ENCODE peak calls at places on chromosomes 2 and 18, in five cellular contexts. One of them, this sample, is unnamed.

GRCh38 chr2:48279347-48279746 is 250.6 kb upstream of the STON1 start:
- DNase-seq in NCI-H1105: no peak
- DNase-seq in amniotic stem cell: no peak
- DNase-seq in left kidney: peak
- DNase-seq in breast epithelium: no peak
- DNase-seq in this sample: no peak

GRCh38 chr2:26034597-26035067 is 748 bp downstream of the RAB10 start:
- DNase-seq in NCI-H1105: no peak
- DNase-seq in amniotic stem cell: no peak
- DNase-seq in left kidney: peak
- DNase-seq in breast epithelium: no peak
- DNase-seq in this sample: no peak

GRCh38 chr18:8705941-8706544 is 687 bp downstream of the MTCL1 start:
- DNase-seq in NCI-H1105: no peak
- DNase-seq in amniotic stem cell: no peak
- DNase-seq in left kidney: peak
- DNase-seq in breast epithelium: no peak
- DNase-seq in this sample: no peak

GRCh38 chr2:172655091-172655837 is 80.4 kb upstream of the RAPGEF4 start:
- DNase-seq in NCI-H1105: no peak
- DNase-seq in amniotic stem cell: peak
- DNase-seq in left kidney: no peak
- DNase-seq in breast epithelium: no peak
- DNase-seq in this sample: no peak

GRCh38 chr2:121872651-121873050 is 117.2 kb downstream of the TSN start:
- DNase-seq in NCI-H1105: no peak
- DNase-seq in amniotic stem cell: no peak
- DNase-seq in left kidney: no peak
- DNase-seq in breast epithelium: no peak
- DNase-seq in this sample: no peak

GRCh38 chr2:7111626-7112025 is 194.4 kb downstream of the RNF144A start:
- DNase-seq in NCI-H1105: no peak
- DNase-seq in amniotic stem cell: peak
- DNase-seq in left kidney: peak
- DNase-seq in breast epithelium: no peak
- DNase-seq in this sample: no peak

GRCh38 chr2:12501469-12502147 is 215.1 kb upstream of the TRIB2 start:
- DNase-seq in NCI-H1105: no peak
- DNase-seq in amniotic stem cell: no peak
- DNase-seq in left kidney: peak
- DNase-seq in breast epithelium: no peak
- DNase-seq in this sample: no peak

GRCh38 chr18:40258298-40258697 is 1696.7 kb upstream of the PIK3C3 start:
- DNase-seq in NCI-H1105: no peak
- DNase-seq in amniotic stem cell: no peak
- DNase-seq in left kidney: peak
- DNase-seq in breast epithelium: no peak
- DNase-seq in this sample: no peak

GRCh38 chr2:112674229-112674628 is 28.5 kb downstream of the SLC20A1 start:
- DNase-seq in NCI-H1105: no peak
- DNase-seq in amniotic stem cell: no peak
- DNase-seq in left kidney: no peak
- DNase-seq in breast epithelium: no peak
- DNase-seq in this sample: no peak

GRCh38 chr2:199019898-199020507 is 437.7 kb downstream of the SATB2 start:
- DNase-seq in NCI-H1105: no peak
- DNase-seq in amniotic stem cell: peak
- DNase-seq in left kidney: peak
- DNase-seq in breast epithelium: no peak
- DNase-seq in this sample: no peak

GRCh38 chr2:224038049-224038829 is 847 bp downstream of the SERPINE2 start:
- DNase-seq in NCI-H1105: peak
- DNase-seq in amniotic stem cell: no peak
- DNase-seq in left kidney: peak
- DNase-seq in breast epithelium: no peak
- DNase-seq in this sample: no peak

GRCh38 chr2:233486778-233487552 is 79.6 kb downstream of the USP40 start:
- DNase-seq in NCI-H1105: no peak
- DNase-seq in amniotic stem cell: peak
- DNase-seq in left kidney: no peak
- DNase-seq in breast epithelium: no peak
- DNase-seq in this sample: no peak

GRCh38 chr2:190443778-190444481 is 35.8 kb downstream of the MFSD6 start:
- DNase-seq in NCI-H1105: peak
- DNase-seq in amniotic stem cell: no peak
- DNase-seq in left kidney: no peak
- DNase-seq in breast epithelium: no peak
- DNase-seq in this sample: no peak

GRCh38 chr2:217523246-217523645 is 479.5 kb downstream of the TNS1 start:
- DNase-seq in NCI-H1105: no peak
- DNase-seq in amniotic stem cell: no peak
- DNase-seq in left kidney: no peak
- DNase-seq in breast epithelium: no peak
- DNase-seq in this sample: no peak

GRCh38 chr2:111975053-111975552 is 76.7 kb downstream of the MERTK start:
- DNase-seq in NCI-H1105: peak
- DNase-seq in amniotic stem cell: peak
- DNase-seq in left kidney: no peak
- DNase-seq in breast epithelium: no peak
- DNase-seq in this sample: no peak

GRCh38 chr2:23283-23682 is 23.0 kb downstream of the FAM110C start:
- DNase-seq in NCI-H1105: no peak
- DNase-seq in amniotic stem cell: no peak
- DNase-seq in left kidney: no peak
- DNase-seq in breast epithelium: no peak
- DNase-seq in this sample: no peak